ENCODE peak calls at places on chromosomes 5 and 9, in six cellular contexts. P, O, U, B, Z and X are unnamed samples.
A peak's percentile ranks its signal among the peaks of the same experiment; 100 is the strongest.

GRCh38 chr5:150036513-150036912 is 36.0 kb downstream of the HMGXB3 start:
- DNase-seq in U (no peak), P (no peak), Z (peak; percentile 91), B (no peak), O (peak; percentile 58), X (no peak)

GRCh38 chr9:101477214-101477613 is 41.6 kb upstream of the ALDOB start:
- DNase-seq in B (no peak), P (no peak), O (no peak), U (no peak), Z (no peak), X (no peak)

GRCh38 chr5:56340196-56340980 is 107.3 kb upstream of the ANKRD55 start:
- DNase-seq in Z (no peak), O (no peak), B (no peak), U (no peak), P (no peak), X (no peak)

GRCh38 chr9:121253821-121254471 is 14.0 kb upstream of the GSN start:
- DNase-seq in U (no peak), O (no peak), B (no peak), Z (no peak), P (no peak), X (no peak)

GRCh38 chr9:73816905-73817304 is 665.2 kb downstream of the ANXA1 start:
- DNase-seq in Z (no peak), B (no peak), P (no peak), O (no peak), U (no peak), X (no peak)

GRCh38 chr9:134167530-134167931 is 3.2 kb upstream of the RNU6ATAC start:
- DNase-seq in P (no peak), U (no peak), Z (no peak), B (no peak), O (no peak), X (no peak)

GRCh38 chr5:83551826-83552225 is 80.3 kb downstream of the VCAN start:
- DNase-seq in U (no peak), Z (no peak), O (no peak), B (no peak), P (no peak), X (no peak)

GRCh38 chr5:17805426-17805825 is 171.2 kb downstream of the TAF11L14 start:
- DNase-seq in Z (no peak), P (no peak), B (no peak), U (no peak), O (no peak), X (no peak)

GRCh38 chr5:139642891-139643871 is 5.0 kb upstream of the CXXC5 start:
- DNase-seq in Z (peak; percentile 1), U (peak; percentile 28), O (no peak), B (peak; percentile 94), P (no peak), X (peak; percentile 2)

GRCh38 chr5:10705736-10706135 is 55.3 kb downstream of the DAP start:
- DNase-seq in Z (no peak), O (no peak), B (no peak), U (no peak), P (no peak), X (no peak)

GRCh38 chr9:27791311-27791710 is 218.0 kb upstream of the C9orf72 start:
- DNase-seq in U (no peak), Z (no peak), O (no peak), P (no peak), B (no peak), X (no peak)

GRCh38 chr5:116303340-116303739 is 218.5 kb downstream of the COMMD10 start:
- DNase-seq in Z (no peak), O (no peak), P (no peak), U (no peak), B (no peak), X (no peak)

GRCh38 chr5:40278881-40279280 is 400.8 kb upstream of the PTGER4 start:
- DNase-seq in U (no peak), B (no peak), P (no peak), Z (no peak), O (no peak), X (no peak)

GRCh38 chr5:40437452-40437861 is 242.3 kb upstream of the PTGER4 start:
- DNase-seq in O (no peak), B (no peak), Z (peak; percentile 4), P (no peak), U (no peak), X (no peak)

GRCh38 chr9:78054180-78054579 is 22.6 kb upstream of the GNAQ start:
- DNase-seq in B (no peak), O (no peak), P (no peak), U (no peak), Z (no peak), X (no peak)

GRCh38 chr9:2872941-2873323 is 29.0 kb upstream of the PUM3 start:
- DNase-seq in P (no peak), B (no peak), O (no peak), Z (no peak), U (no peak), X (no peak)

GRCh38 chr9:13447551-13448422 is 168.3 kb upstream of the MPDZ start:
- DNase-seq in P (no peak), Z (no peak), B (no peak), O (no peak), U (no peak), X (no peak)

GRCh38 chr9:105510024-105510423 is 47.9 kb upstream of the FKTN start:
- DNase-seq in P (no peak), B (no peak), O (no peak), Z (no peak), U (no peak), X (no peak)

GRCh38 chr5:13704401-13704800 is 240.1 kb downstream of the DNAH5 start:
- DNase-seq in B (no peak), Z (no peak), P (no peak), U (no peak), O (no peak), X (no peak)

GRCh38 chr9:98117984-98118639 is 910 bp downstream of the TRIM14 start:
- DNase-seq in B (peak; percentile 84), Z (no peak), U (no peak), P (no peak), O (peak; percentile 65), X (no peak)

DNA sequence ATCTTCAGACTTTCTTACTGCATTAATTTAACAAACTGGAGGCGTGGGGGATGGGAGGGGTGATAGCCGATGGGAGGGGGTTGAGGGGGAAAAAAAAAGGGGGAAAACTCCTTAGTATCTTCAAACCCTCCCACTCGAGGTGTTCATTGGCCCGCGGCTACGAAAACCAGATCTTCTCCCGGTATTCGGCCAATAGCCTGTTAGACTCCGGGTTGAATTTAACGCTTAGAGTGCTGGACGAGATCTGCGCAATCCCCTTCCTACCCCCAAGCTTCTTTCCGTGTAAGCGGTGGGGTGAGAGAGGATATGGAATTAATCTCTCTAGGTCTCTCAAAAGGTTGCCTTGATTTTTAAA is 722 bp upstream of the GLRA1 start:
- DNase-seq in Z (no peak), O (no peak), P (no peak), B (no peak), U (no peak), X (no peak)
- H3K27ac ChIP-seq in Z (no peak overlapping the region), O (no peak overlapping the region), P (no peak overlapping the region), B (no peak overlapping the region), U (no peak overlapping the region), X (no peak overlapping the region)

DNA sequence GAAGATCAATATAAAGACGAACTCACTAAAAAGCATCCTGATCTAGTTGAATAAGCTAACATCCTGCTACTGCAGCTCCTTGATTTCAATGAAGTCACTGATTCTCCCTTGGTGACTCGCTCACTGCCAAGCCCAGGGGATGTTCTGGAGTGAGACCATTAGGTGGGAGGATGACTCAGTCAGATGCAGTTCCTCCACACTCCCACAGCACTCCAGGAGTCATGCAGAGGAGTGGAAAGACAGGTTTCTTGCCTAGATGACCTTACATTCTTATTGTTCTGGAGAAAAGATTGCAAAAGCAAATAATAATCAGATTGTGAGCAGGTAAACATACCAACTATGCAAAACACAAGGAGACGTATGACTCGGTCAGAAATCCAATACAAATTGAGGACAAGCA is 15.3 kb downstream of the GCNT4 start:
- DNase-seq in P (no peak), U (no peak), O (peak; percentile 52), B (no peak), Z (no peak), X (no peak)
- TF ChIP-seq CTCF in P (no peak), U (no peak), O (no peak), B (no peak), Z (no peak), X (no peak)

DNA sequence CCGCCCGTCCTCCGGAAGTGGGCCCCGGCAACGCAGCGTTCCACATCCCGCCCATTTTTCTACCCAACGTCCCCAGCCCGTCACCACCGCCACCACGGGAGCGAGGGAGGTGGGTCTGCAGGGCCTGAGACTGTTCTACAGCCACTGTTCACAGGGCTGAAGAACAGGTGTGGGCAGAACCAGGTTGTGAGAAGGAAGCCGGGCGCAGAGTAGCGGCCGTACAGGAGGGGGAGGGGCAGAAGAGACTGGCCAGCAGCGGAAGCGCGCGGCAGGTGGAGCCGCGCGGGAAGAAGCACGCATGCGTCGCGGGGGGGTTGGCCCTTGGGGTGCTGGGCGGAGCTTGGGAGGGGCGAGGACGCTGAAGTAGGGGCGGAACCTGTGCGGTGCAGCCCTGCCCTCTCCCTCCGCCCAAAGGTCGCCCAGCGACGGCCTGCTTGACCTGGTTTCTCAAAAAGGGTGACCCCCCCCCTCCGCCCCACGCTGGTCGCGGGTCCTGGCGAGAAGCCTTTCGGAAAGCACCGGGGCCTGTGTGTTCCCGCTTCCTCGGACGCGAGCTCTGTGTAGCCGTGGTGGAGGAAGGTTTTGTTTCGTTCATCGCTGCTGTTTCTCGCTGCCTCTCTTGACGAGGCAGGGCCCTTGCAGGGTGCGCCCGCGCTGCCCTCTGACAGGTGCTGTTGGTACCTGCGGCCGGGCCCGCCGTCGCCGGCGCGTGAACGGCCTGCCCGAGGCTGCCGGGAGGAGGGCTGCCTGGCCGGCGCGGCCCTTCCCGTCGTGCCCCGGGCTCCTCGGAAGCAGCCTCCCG is 7.8 kb upstream of the MGAT1 start:
- DNase-seq in B (peak; percentile 99), O (peak; percentile 87), U (peak; percentile 99), Z (peak; percentile 97), P (peak; percentile 97), X (peak; percentile 97)
- H3K27ac ChIP-seq in B (peak overlapping the region; percentile 99), O (peak overlapping the region; percentile 99), U (peak overlapping the region; percentile 93), Z (peak overlapping the region; percentile 98), P (peak overlapping the region; percentile 97), X (peak overlapping the region; percentile 99)

GRCh38 chr9:93686880-93687236 is 110.5 kb downstream of the PHF2 start:
- DNase-seq in O (no peak), P (no peak), B (no peak), U (no peak), Z (no peak), X (no peak)

GRCh38 chr9:93683331-93684134 is 107.1 kb downstream of the PHF2 start:
- DNase-seq in B (peak; percentile 13), Z (no peak), U (peak; percentile 14), P (no peak), O (no peak), X (no peak)

GRCh38 chr9:93684161-93684765 is 107.9 kb downstream of the PHF2 start:
- DNase-seq in B (peak; percentile 15), U (peak; percentile 15), Z (no peak), O (no peak), P (no peak), X (no peak)

GRCh38 chr9:93686127-93686879 is 109.9 kb downstream of the PHF2 start:
- DNase-seq in O (no peak), P (no peak), Z (no peak), U (peak; percentile 22), B (no peak), X (no peak)

GRCh38 chr9:93684806-93685553 is 108.6 kb downstream of the PHF2 start:
- DNase-seq in Z (no peak), O (no peak), B (no peak), U (no peak), P (no peak), X (no peak)
- TF ChIP-seq CTCF in Z (no peak), O (no peak), B (no peak), U (no peak), P (peak; percentile 43), X (no peak)